ENCODE peak calls at places on chromosomes 16 and 17, in eight cellular contexts. One of them, this sample, is unnamed.

GRCh38 chr16:21117567-21117966 is 33.1 kb downstream of the DNAH3 start:
- DNase-seq in Peyer's patch: no peak
- DNase-seq in caudate nucleus: no peak
- DNase-seq in H9: no peak
- DNase-seq in fibroblast of lung: no peak
- DNase-seq in endodermal cell: no peak
- DNase-seq in spleen: peak; percentile 13
- DNase-seq in thoracic aorta: no peak
- DNase-seq in this sample: no peak

GRCh38 chr16:10920726-10921427 is 21.4 kb downstream of the DEXI start:
- DNase-seq in Peyer's patch: no peak
- DNase-seq in caudate nucleus: no peak
- DNase-seq in H9: no peak
- DNase-seq in fibroblast of lung: no peak
- DNase-seq in endodermal cell: no peak
- DNase-seq in spleen: peak; percentile 47
- DNase-seq in thoracic aorta: no peak
- DNase-seq in this sample: no peak

GRCh38 chr16:27238016-27238587 is 30.5 kb downstream of the NSMCE1 start:
- DNase-seq in Peyer's patch: no peak
- DNase-seq in caudate nucleus: no peak
- DNase-seq in H9: no peak
- DNase-seq in fibroblast of lung: no peak
- DNase-seq in endodermal cell: no peak
- DNase-seq in spleen: peak; percentile 90
- DNase-seq in thoracic aorta: no peak
- DNase-seq in this sample: no peak

GRCh38 chr16:87178977-87179376 is 138.2 kb downstream of the C16orf95 start:
- DNase-seq in Peyer's patch: no peak
- DNase-seq in caudate nucleus: no peak
- DNase-seq in H9: peak; percentile 43
- DNase-seq in fibroblast of lung: peak; percentile 74
- DNase-seq in endodermal cell: no peak
- DNase-seq in spleen: peak; percentile 80
- DNase-seq in thoracic aorta: peak; percentile 22
- DNase-seq in this sample: no peak

GRCh38 chr17:27504188-27504995 is 48.1 kb downstream of the KSR1 start:
- DNase-seq in Peyer's patch: no peak
- DNase-seq in caudate nucleus: no peak
- DNase-seq in H9: no peak
- DNase-seq in fibroblast of lung: no peak
- DNase-seq in endodermal cell: no peak
- DNase-seq in spleen: no peak
- DNase-seq in thoracic aorta: no peak
- DNase-seq in this sample: no peak

GRCh38 chr16:75097941-75098897 is 18.4 kb downstream of the LDHD start:
- DNase-seq in Peyer's patch: no peak
- DNase-seq in caudate nucleus: no peak
- DNase-seq in H9: no peak
- DNase-seq in fibroblast of lung: no peak
- DNase-seq in endodermal cell: peak; percentile 58
- DNase-seq in spleen: no peak
- DNase-seq in thoracic aorta: no peak
- DNase-seq in this sample: peak; percentile 64

GRCh38 chr17:66779186-66779585 is 55.7 kb upstream of the CACNG5 start:
- DNase-seq in Peyer's patch: no peak
- DNase-seq in caudate nucleus: no peak
- DNase-seq in H9: peak; percentile 14
- DNase-seq in fibroblast of lung: no peak
- DNase-seq in endodermal cell: peak; percentile 42
- DNase-seq in spleen: no peak
- DNase-seq in thoracic aorta: no peak
- DNase-seq in this sample: no peak

GRCh38 chr17:40290629-40291296 is 3.1 kb downstream of the CDC6 start:
- DNase-seq in Peyer's patch: no peak
- DNase-seq in caudate nucleus: no peak
- DNase-seq in H9: no peak
- DNase-seq in fibroblast of lung: peak; percentile 84
- DNase-seq in endodermal cell: peak; percentile 76
- DNase-seq in spleen: no peak
- DNase-seq in thoracic aorta: no peak
- DNase-seq in this sample: no peak

GRCh38 chr17:40445769-40446468 is 2.7 kb downstream of the IGFBP4 start:
- DNase-seq in Peyer's patch: no peak
- DNase-seq in caudate nucleus: no peak
- DNase-seq in H9: no peak
- DNase-seq in fibroblast of lung: no peak
- DNase-seq in endodermal cell: no peak
- DNase-seq in spleen: no peak
- DNase-seq in thoracic aorta: no peak
- DNase-seq in this sample: no peak

GRCh38 chr16:31484491-31485171 is 1.7 kb downstream of the SLC5A2 start:
- DNase-seq in Peyer's patch: peak; percentile 71
- DNase-seq in caudate nucleus: no peak
- DNase-seq in H9: peak; percentile 77
- DNase-seq in fibroblast of lung: peak; percentile 45
- DNase-seq in endodermal cell: peak; percentile 79
- DNase-seq in spleen: peak; percentile 72
- DNase-seq in thoracic aorta: no peak
- DNase-seq in this sample: no peak

GRCh38 chr16:11727945-11728543 is 14.6 kb downstream of the TXNDC11 start:
- DNase-seq in Peyer's patch: no peak
- DNase-seq in caudate nucleus: no peak
- DNase-seq in H9: no peak
- DNase-seq in fibroblast of lung: no peak
- DNase-seq in endodermal cell: no peak
- DNase-seq in spleen: no peak
- DNase-seq in thoracic aorta: no peak
- DNase-seq in this sample: no peak

GRCh38 chr16:2514333-2515179 is 804 bp downstream of the ATP6V0C start:
- DNase-seq in Peyer's patch: no peak
- DNase-seq in caudate nucleus: no peak
- DNase-seq in H9: peak; percentile 39
- DNase-seq in fibroblast of lung: no peak
- DNase-seq in endodermal cell: peak; percentile 66
- DNase-seq in spleen: peak; percentile 91
- DNase-seq in thoracic aorta: no peak
- DNase-seq in this sample: no peak

GRCh38 chr16:16120382-16121184 is 102.7 kb downstream of the ABCC6 start:
- DNase-seq in Peyer's patch: no peak
- DNase-seq in caudate nucleus: peak; percentile 2
- DNase-seq in H9: no peak
- DNase-seq in fibroblast of lung: no peak
- DNase-seq in endodermal cell: no peak
- DNase-seq in spleen: peak; percentile 81
- DNase-seq in thoracic aorta: no peak
- DNase-seq in this sample: no peak

GRCh38 chr16:19609359-19609758 is 53.9 kb downstream of the VPS35L start:
- DNase-seq in Peyer's patch: no peak
- DNase-seq in caudate nucleus: no peak
- DNase-seq in H9: no peak
- DNase-seq in fibroblast of lung: peak; percentile 21
- DNase-seq in endodermal cell: no peak
- DNase-seq in spleen: no peak
- DNase-seq in thoracic aorta: no peak
- DNase-seq in this sample: no peak
- H3K27ac ChIP-seq in Peyer's patch: no peak overlapping the region
- H3K27ac ChIP-seq in caudate nucleus: no peak overlapping the region
- H3K27ac ChIP-seq in H9: no peak overlapping the region
- H3K27ac ChIP-seq in fibroblast of lung: no peak overlapping the region
- H3K27ac ChIP-seq in endodermal cell: no peak overlapping the region
- H3K27ac ChIP-seq in spleen: no peak overlapping the region
- H3K27ac ChIP-seq in thoracic aorta: no peak overlapping the region
- H3K27ac ChIP-seq in this sample: no peak overlapping the region

GRCh38 chr16:85541619-85542547 is 71.2 kb upstream of the GSE1 start:
- DNase-seq in Peyer's patch: no peak
- DNase-seq in caudate nucleus: no peak
- DNase-seq in H9: no peak
- DNase-seq in fibroblast of lung: no peak
- DNase-seq in endodermal cell: no peak
- DNase-seq in spleen: no peak
- DNase-seq in thoracic aorta: no peak
- DNase-seq in this sample: no peak
- H3K27ac ChIP-seq in Peyer's patch: no peak overlapping the region
- H3K27ac ChIP-seq in caudate nucleus: no peak overlapping the region
- H3K27ac ChIP-seq in H9: no peak overlapping the region
- H3K27ac ChIP-seq in fibroblast of lung: no peak overlapping the region
- H3K27ac ChIP-seq in endodermal cell: peak overlapping the region; percentile 86
- H3K27ac ChIP-seq in spleen: no peak overlapping the region
- H3K27ac ChIP-seq in thoracic aorta: no peak overlapping the region
- H3K27ac ChIP-seq in this sample: no peak overlapping the region

GRCh38 chr17:81419886-81420768 is 24.9 kb downstream of the BAHCC1 start:
- DNase-seq in Peyer's patch: no peak
- DNase-seq in caudate nucleus: no peak
- DNase-seq in H9: no peak
- DNase-seq in fibroblast of lung: no peak
- DNase-seq in endodermal cell: no peak
- DNase-seq in spleen: no peak
- DNase-seq in thoracic aorta: no peak
- DNase-seq in this sample: no peak

GRCh38 chr17:81419333-81419885 is 24.2 kb downstream of the BAHCC1 start:
- DNase-seq in Peyer's patch: peak; percentile 83
- DNase-seq in caudate nucleus: peak; percentile 34
- DNase-seq in H9: no peak
- DNase-seq in fibroblast of lung: peak; percentile 93
- DNase-seq in endodermal cell: peak; percentile 85
- DNase-seq in spleen: no peak
- DNase-seq in thoracic aorta: peak; percentile 87
- DNase-seq in this sample: no peak

GRCh38 chr17:81418710-81419332 is 23.6 kb downstream of the BAHCC1 start:
- DNase-seq in Peyer's patch: no peak
- DNase-seq in caudate nucleus: no peak
- DNase-seq in H9: no peak
- DNase-seq in fibroblast of lung: peak; percentile 51
- DNase-seq in endodermal cell: no peak
- DNase-seq in spleen: no peak
- DNase-seq in thoracic aorta: no peak
- DNase-seq in this sample: no peak

GRCh38 chr17:81422776-81423697 is 27.8 kb downstream of the BAHCC1 start:
- DNase-seq in Peyer's patch: no peak
- DNase-seq in caudate nucleus: no peak
- DNase-seq in H9: peak; percentile 69
- DNase-seq in fibroblast of lung: peak; percentile 96
- DNase-seq in endodermal cell: peak; percentile 93
- DNase-seq in spleen: no peak
- DNase-seq in thoracic aorta: peak; percentile 71
- DNase-seq in this sample: no peak

DNA sequence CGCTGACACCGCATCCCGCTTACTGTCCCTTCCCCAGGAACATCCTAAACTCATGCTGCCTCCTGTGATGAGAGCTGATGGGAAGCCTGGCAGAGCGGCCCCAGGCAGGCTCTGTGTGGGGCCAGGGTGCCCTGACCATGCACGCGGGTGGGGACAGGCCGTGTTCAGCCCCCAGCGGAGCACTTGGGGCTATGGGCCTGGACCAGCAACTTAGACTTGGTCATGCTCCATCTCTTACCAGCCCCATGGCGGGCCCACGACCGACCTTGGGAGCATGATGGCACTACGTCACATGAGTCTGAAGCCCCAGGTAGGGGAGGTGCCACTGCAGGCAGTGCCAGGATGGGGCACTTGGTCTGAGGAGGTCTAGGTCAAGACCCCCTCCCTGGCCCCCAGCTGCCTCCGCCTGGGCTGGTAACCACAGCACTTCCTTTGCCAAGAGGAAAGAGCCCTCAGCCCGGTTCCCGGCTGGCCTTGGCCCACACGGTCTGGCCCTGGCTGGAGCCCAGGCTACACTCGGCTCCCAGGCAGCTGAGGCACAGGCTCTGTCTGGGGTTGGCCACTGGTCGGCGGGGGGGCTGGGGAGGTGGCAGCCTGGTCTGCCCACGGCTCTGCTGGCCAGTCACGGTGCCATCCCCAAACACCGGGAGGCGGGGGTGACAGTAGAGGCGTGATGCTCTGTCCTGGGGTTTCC is 25.7 kb downstream of the BAHCC1 start:
- DNase-seq in Peyer's patch: no peak
- DNase-seq in caudate nucleus: peak; percentile 56
- DNase-seq in H9: no peak
- DNase-seq in fibroblast of lung: peak; percentile 62
- DNase-seq in endodermal cell: no peak
- DNase-seq in spleen: no peak
- DNase-seq in thoracic aorta: peak; percentile 68
- DNase-seq in this sample: no peak
- H3K27ac ChIP-seq in Peyer's patch: peak overlapping the region; percentile 81
- H3K27ac ChIP-seq in caudate nucleus: peak overlapping the region; percentile 60
- H3K27ac ChIP-seq in H9: no peak overlapping the region
- H3K27ac ChIP-seq in fibroblast of lung: peak overlapping the region; percentile 91
- H3K27ac ChIP-seq in endodermal cell: no peak overlapping the region
- H3K27ac ChIP-seq in spleen: peak overlapping the region; percentile 71
- H3K27ac ChIP-seq in thoracic aorta: peak overlapping the region; percentile 100
- H3K27ac ChIP-seq in this sample: no peak overlapping the region

GRCh38 chr16:52265446-52265861 is 281.5 kb downstream of the TOX3 start:
- DNase-seq in Peyer's patch: no peak
- DNase-seq in caudate nucleus: no peak
- DNase-seq in H9: peak; percentile 38
- DNase-seq in fibroblast of lung: no peak
- DNase-seq in endodermal cell: no peak
- DNase-seq in spleen: no peak
- DNase-seq in thoracic aorta: no peak
- DNase-seq in this sample: no peak
- H3K27ac ChIP-seq in Peyer's patch: no peak overlapping the region
- H3K27ac ChIP-seq in caudate nucleus: no peak overlapping the region
- H3K27ac ChIP-seq in H9: peak overlapping the region; percentile 97
- H3K27ac ChIP-seq in fibroblast of lung: no peak overlapping the region
- H3K27ac ChIP-seq in endodermal cell: peak overlapping the region; percentile 45
- H3K27ac ChIP-seq in spleen: no peak overlapping the region
- H3K27ac ChIP-seq in thoracic aorta: no peak overlapping the region
- H3K27ac ChIP-seq in this sample: no peak overlapping the region

GRCh38 chr17:29141484-29141835 is 38.7 kb downstream of the MYO18A start:
- DNase-seq in Peyer's patch: peak; percentile 27
- DNase-seq in caudate nucleus: no peak
- DNase-seq in H9: no peak
- DNase-seq in fibroblast of lung: no peak
- DNase-seq in endodermal cell: no peak
- DNase-seq in spleen: no peak
- DNase-seq in thoracic aorta: no peak
- DNase-seq in this sample: no peak
- H3K27ac ChIP-seq in Peyer's patch: peak overlapping the region; percentile 60
- H3K27ac ChIP-seq in caudate nucleus: no peak overlapping the region
- H3K27ac ChIP-seq in H9: no peak overlapping the region
- H3K27ac ChIP-seq in fibroblast of lung: no peak overlapping the region
- H3K27ac ChIP-seq in endodermal cell: peak overlapping the region; percentile 94
- H3K27ac ChIP-seq in spleen: peak overlapping the region; percentile 88
- H3K27ac ChIP-seq in thoracic aorta: peak overlapping the region; percentile 81
- H3K27ac ChIP-seq in this sample: peak overlapping the region; percentile 54

DNA sequence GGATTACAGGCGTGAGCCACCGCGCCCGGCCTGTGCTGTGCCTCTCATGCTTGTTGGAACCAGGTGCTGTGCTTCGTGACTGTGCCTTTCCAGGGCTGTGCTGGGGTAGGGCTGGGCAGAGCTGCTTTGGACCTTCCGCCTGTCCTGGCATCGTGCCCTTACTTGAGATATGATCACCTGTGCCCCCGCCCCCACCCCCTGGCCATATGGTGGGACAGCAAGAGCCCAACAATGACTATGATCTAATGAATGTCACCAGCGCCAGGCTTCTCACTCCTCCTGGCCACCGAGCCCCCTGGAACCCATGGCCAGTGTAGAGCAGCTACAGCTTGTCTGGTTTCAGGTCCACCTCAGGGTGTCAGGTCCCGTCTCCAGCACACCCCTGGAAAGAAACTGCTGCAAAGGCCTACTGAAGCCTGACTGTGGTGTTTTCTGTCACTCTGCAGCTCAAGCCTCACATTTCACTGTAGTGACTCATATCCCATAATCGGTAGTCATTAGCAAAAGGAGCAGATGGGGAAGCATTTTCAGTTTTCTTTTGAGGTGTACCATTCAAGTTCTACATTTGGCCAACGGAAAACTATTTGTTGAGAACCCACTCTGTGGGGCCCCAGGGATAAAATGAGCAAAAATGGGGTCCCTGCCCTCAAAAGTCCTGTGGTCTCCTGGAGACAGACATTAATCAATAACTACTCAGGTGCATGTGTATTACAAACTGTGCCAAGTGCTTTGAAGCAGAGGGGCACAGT is 22.1 kb downstream of the FCSK start:
- DNase-seq in Peyer's patch: no peak
- DNase-seq in caudate nucleus: no peak
- DNase-seq in H9: no peak
- DNase-seq in fibroblast of lung: peak; percentile 85
- DNase-seq in endodermal cell: no peak
- DNase-seq in spleen: no peak
- DNase-seq in thoracic aorta: no peak
- DNase-seq in this sample: no peak
- H3K27ac ChIP-seq in Peyer's patch: peak overlapping the region; percentile 13
- H3K27ac ChIP-seq in caudate nucleus: no peak overlapping the region
- H3K27ac ChIP-seq in H9: no peak overlapping the region
- H3K27ac ChIP-seq in fibroblast of lung: peak overlapping the region; percentile 36
- H3K27ac ChIP-seq in endodermal cell: no peak overlapping the region
- H3K27ac ChIP-seq in spleen: peak overlapping the region; percentile 8
- H3K27ac ChIP-seq in thoracic aorta: no peak overlapping the region
- H3K27ac ChIP-seq in this sample: no peak overlapping the region

This sample was measured in CD8-positive, alpha-beta T cell.